ENCODE peak calls at places on chromosomes 6 and 20, in nine cellular contexts. M is activated CD4-positive, alpha-beta T cell treated with anti-CD3 and anti-CD28 coated beads for 4 hours; J is stimulated activated CD4-positive, alpha-beta T cell treated with anti-CD3 and anti-CD28 coated beads, Interleukin-4, amount 100 ng/mL, for 48 hours; D is T-helper 2 cell; R is neural crest cell; N is HS-5; Q is putamen; V is type B pancreatic cell; T is immature natural killer cell. U is an unnamed sample.

GRCh38 chr6:25629202-25629584 is 22.8 kb upstream of the SCGN start:
- DNase-seq in M (no peak), J (no peak), D (no peak), R (no peak), N (no peak), Q (no peak), V (no peak), T (no peak), U (no peak)

GRCh38 chr20:36544134-36545018 is 3.1 kb downstream of the MYL9 start:
- DNase-seq in M (no peak), J (no peak), D (no peak), R (no peak), N (no peak), Q (no peak), V (no peak), T (no peak), U (no peak)

GRCh38 chr6:30494275-30494990 is 5.1 kb downstream of the HLA-E start:
- DNase-seq in M (peak), J (no peak), D (no peak), R (no peak), N (no peak), Q (no peak), V (no peak), T (peak), U (no peak)

GRCh38 chr6:158081657-158081935 is 86.5 kb downstream of the SERAC1 start:
- DNase-seq in M (no peak), J (no peak), D (no peak), R (no peak), N (no peak), Q (no peak), V (peak), T (no peak), U (no peak)

GRCh38 chr20:2002365-2002764 is 8.5 kb upstream of the PDYN start:
- DNase-seq in M (no peak), J (no peak), D (no peak), R (no peak), N (no peak), Q (no peak), V (peak), T (no peak), U (no peak)

GRCh38 chr20:61118429-61119224 is 133.4 kb upstream of the CDH4 start:
- DNase-seq in M (no peak), J (no peak), D (no peak), R (no peak), N (peak), Q (no peak), V (no peak), T (no peak), U (no peak)

GRCh38 chr6:158050107-158050735 is 68.6 kb downstream of the SYNJ2 start:
- DNase-seq in M (no peak), J (no peak), D (no peak), R (no peak), N (no peak), Q (no peak), V (no peak), T (no peak), U (no peak)

GRCh38 chr20:2800590-2801458 is at the start of gene CPXM1:
- DNase-seq in M (no peak), J (no peak), D (no peak), R (peak), N (no peak), Q (no peak), V (peak), T (no peak), U (no peak)

GRCh38 chr6:105359419-105360366 is 43.2 kb downstream of the PREP start:
- DNase-seq in M (no peak), J (no peak), D (no peak), R (no peak), N (peak), Q (no peak), V (no peak), T (no peak), U (no peak)

GRCh38 chr6:91669154-91669903 is 1082.5 kb upstream of the MAP3K7 start:
- DNase-seq in M (no peak), J (no peak), D (no peak), R (no peak), N (no peak), Q (peak), V (no peak), T (no peak), U (no peak)

GRCh38 chr20:49561256-49561655 is 6.7 kb downstream of the PTGIS start:
- DNase-seq in M (no peak), J (no peak), D (no peak), R (no peak), N (no peak), Q (no peak), V (no peak), T (no peak), U (no peak)

GRCh38 chr20:33733654-33734576 is 2.1 kb downstream of the ZNF341 start:
- DNase-seq in M (no peak), J (no peak), D (no peak), R (no peak), N (peak), Q (peak), V (no peak), T (no peak), U (no peak)

U was measured in stimulated activated naive CD4-positive, alpha-beta T cell treated with Interleukin-2 at 50 U/mL for 16 hours.